ENCODE peak calls at places on chromosomes 13 and 19, in eight cellular contexts. E is non-pigmented ciliary epithelial cell; W is lower lobe of right lung; G is NCI-H774; B is activated CD8-positive, alpha-beta memory T cell treated with anti-CD3 and anti-CD28 coated beads for 1 hour; A is H54; T is Peyer's patch; Z is stimulated activated CD8-positive, alpha-beta memory T cell treated with anti-CD3 and anti-CD28 coated beads, Interleukin-15, amount 100 ng/mL, for 48 hours. R is an unnamed sample.

GRCh38 chr19:10998045-10998533 is 37.3 kb downstream of the SMARCA4 start:
- DNase-seq in E (no peak), B (no peak), A (no peak), G (no peak), T (no peak), W (no peak), Z (no peak), R (peak)

GRCh38 chr19:51142119-51142518 is at the start of gene SIGLEC7:
- DNase-seq in G (no peak), T (no peak), A (no peak), B (no peak), Z (no peak), E (no peak), W (no peak), R (peak)

GRCh38 chr19:1406496-1406817 is 929 bp upstream of the DAZAP1 start:
- DNase-seq in E (no peak), B (no peak), A (no peak), T (no peak), G (peak), W (no peak), Z (no peak), R (no peak)

GRCh38 chr13:30088312-30088855 is 219.0 kb downstream of the KATNAL1 start:
- DNase-seq in Z (no peak), E (no peak), A (no peak), G (no peak), W (no peak), T (no peak), B (no peak), R (no peak)

GRCh38 chr13:36297259-36297599 is 385 bp downstream of the CCDC169 start:
- DNase-seq in B (no peak), W (no peak), G (no peak), Z (no peak), E (no peak), T (no peak), A (no peak), R (no peak)

GRCh38 chr13:94411747-94412146 is 67.7 kb downstream of the DCT start:
- DNase-seq in E (no peak), Z (no peak), G (no peak), A (no peak), T (no peak), W (no peak), B (no peak), R (no peak)

GRCh38 chr13:103218253-103218652 is 152.0 kb upstream of the SLC10A2 start:
- DNase-seq in A (no peak), W (no peak), Z (no peak), B (no peak), T (no peak), E (no peak), G (no peak), R (no peak)

GRCh38 chr13:31909889-31910551 is 121.6 kb upstream of the FRY start:
- DNase-seq in W (no peak), G (no peak), B (peak), Z (peak), T (peak), A (peak), E (no peak), R (no peak)

GRCh38 chr13:42893346-42893745 is 98.7 kb downstream of the EPSTI1 start:
- DNase-seq in B (no peak), Z (no peak), A (no peak), W (no peak), T (no peak), G (no peak), E (no peak), R (no peak)

GRCh38 chr13:48094404-48094780 is 512 bp downstream of the MED4 start:
- DNase-seq in A (no peak), B (no peak), W (no peak), G (no peak), E (no peak), T (no peak), Z (no peak), R (no peak)